ENCODE peak calls at places on chromosomes 1 and 21, in six cellular contexts. A, V, M, K, T and B are unnamed samples. For H3K4me1, the result is how much of the 10 kb centered on the place peaks cover.

GRCh38 chr21:45228171-45228641 is 59.5 kb downstream of the POFUT2 start:
- DNase-seq in A (peak), V (no peak), M (no peak), K (peak), T (no peak), B (no peak)

GRCh38 chr1:59272507-59272906 is 24.4 kb upstream of the FGGY start:
- DNase-seq in A (no peak), V (no peak), M (no peak), K (peak), T (no peak), B (no peak)

GRCh38 chr21:46159390-46159789 is 4.0 kb upstream of the FTCD start:
- DNase-seq in A (no peak), V (peak), M (no peak), K (no peak), T (peak), B (peak)

GRCh38 chr1:172723251-172723650 is 64.3 kb downstream of the FASLG start:
- DNase-seq in A (no peak), V (no peak), M (no peak), K (no peak), T (no peak), B (no peak)

GRCh38 chr1:228000836-228001563 is 5.8 kb upstream of the WNT3A start:
- DNase-seq in A (no peak), V (no peak), M (peak), K (no peak), T (no peak), B (no peak)

GRCh38 chr1:202796670-202797069 is 11.6 kb downstream of the KDM5B start:
- DNase-seq in A (no peak), V (no peak), M (no peak), K (no peak), T (no peak), B (no peak)

GRCh38 chr1:76390451-76390850 is 315.9 kb downstream of the ST6GALNAC3 start:
- DNase-seq in A (no peak), V (no peak), M (no peak), K (no peak), T (no peak), B (no peak)

GRCh38 chr1:6102227-6102845 is 56.6 kb downstream of the KCNAB2 start:
- DNase-seq in A (peak), V (no peak), M (no peak), K (no peak), T (no peak), B (no peak)

GRCh38 chr1:17895986-17896385 is 140.9 kb downstream of the ACTL8 start:
- DNase-seq in A (no peak), V (no peak), M (no peak), K (no peak), T (no peak), B (no peak)

GRCh38 chr1:11793819-11794218 is 11.9 kb downstream of the MTHFR start:
- DNase-seq in A (no peak), V (no peak), M (no peak), K (no peak), T (no peak), B (no peak)

GRCh38 chr1:58966103-58966916 is 182.5 kb upstream of the JUN start:
- DNase-seq in A (no peak), V (no peak), M (no peak), K (no peak), T (no peak), B (no peak)

GRCh38 chr21:46142581-46143473 is 12.6 kb downstream of the FTCD start:
- DNase-seq in A (peak), V (no peak), M (no peak), K (no peak), T (no peak), B (peak)

GRCh38 chr1:154812911-154813816 is 56.9 kb downstream of the KCNN3 start:
- DNase-seq in A (no peak), V (peak), M (no peak), K (no peak), T (no peak), B (peak)

GRCh38 chr1:231750818-231751623 is 124.4 kb downstream of the DISC1 start:
- DNase-seq in A (no peak), V (no peak), M (no peak), K (no peak), T (no peak), B (no peak)

GRCh38 chr1:205648212-205648910 is 16.6 kb upstream of the ELK4 start:
- DNase-seq in A (no peak), V (peak), M (no peak), K (no peak), T (no peak), B (no peak)

GRCh38 chr1:243291287-243291686 is 35.4 kb downstream of the SDCCAG8 start:
- DNase-seq in A (no peak), V (no peak), M (no peak), K (no peak), T (no peak), B (no peak)

GRCh38 chr1:56904706-56905105 is 50.1 kb downstream of the C8A start:
- DNase-seq in A (no peak), V (no peak), M (no peak), K (no peak), T (no peak), B (no peak)

GRCh38 chr1:10257851-10258250 is 47.5 kb downstream of the KIF1B start:
- DNase-seq in A (no peak), V (no peak), M (no peak), K (no peak), T (peak), B (no peak)

GRCh38 chr1:153683853-153684252 is 5.4 kb downstream of the NPR1 start:
- DNase-seq in A (no peak), V (no peak), M (no peak), K (no peak), T (no peak), B (no peak)

GRCh38 chr1:15088146-15089025 is 65.2 kb upstream of the TMEM51 start:
- DNase-seq in A (no peak), V (no peak), M (no peak), K (no peak), T (no peak), B (no peak)

GRCh38 chr1:31714442-31715096 is 10.8 kb upstream of the COL16A1 start:
- DNase-seq in A (peak), V (peak), M (peak), K (peak), T (peak), B (peak)

GRCh38 chr1:3459940-3460652 is 5.6 kb downstream of the ARHGEF16 start:
- DNase-seq in A (peak), V (no peak), M (peak), K (no peak), T (peak), B (no peak)

GRCh38 chr1:3645247-3645646 is 4.7 kb downstream of the WRAP73 start:
- DNase-seq in A (no peak), V (no peak), M (no peak), K (no peak), T (no peak), B (no peak)

GRCh38 chr1:59718064-59718988 is 96.4 kb upstream of the HOOK1 start:
- DNase-seq in A (no peak), V (peak), M (no peak), K (no peak), T (no peak), B (no peak)

GRCh38 chr1:9181990-9182783 is 52.4 kb upstream of the H6PD start:
- DNase-seq in A (peak), V (peak), M (peak), K (no peak), T (peak), B (peak)

GRCh38 chr1:212981025-212981495 is 30.7 kb downstream of the VASH2 start:
- DNase-seq in A (peak), V (no peak), M (peak), K (no peak), T (no peak), B (no peak)

GRCh38 chr1:205928256-205928655 is 15.0 kb downstream of the SLC26A9 start:
- DNase-seq in A (no peak), V (no peak), M (no peak), K (no peak), T (no peak), B (no peak)

GRCh38 chr1:212814989-212815388 is 23.3 kb downstream of the TATDN3 start:
- DNase-seq in A (no peak), V (no peak), M (peak), K (no peak), T (no peak), B (peak)

GRCh38 chr1:226977288-226977972 is 37.3 kb downstream of the COQ8A start:
- DNase-seq in A (no peak), V (no peak), M (no peak), K (no peak), T (no peak), B (peak)

GRCh38 chr1:31588751-31589515 is 12.6 kb downstream of the TINAGL1 start:
- DNase-seq in A (peak), V (peak), M (no peak), K (no peak), T (peak), B (peak)

GRCh38 chr1:115929846-115930245 is 46.5 kb upstream of the SLC22A15 start:
- DNase-seq in A (no peak), V (no peak), M (no peak), K (no peak), T (no peak), B (no peak)

GRCh38 chr1:41902125-41902524 is 16.6 kb downstream of the HIVEP3 start:
- DNase-seq in A (peak), V (no peak), M (no peak), K (no peak), T (no peak), B (no peak)

GRCh38 chr1:33347650-33347992 is 26.7 kb upstream of the A3GALT2 start:
- DNase-seq in A (peak), V (no peak), M (no peak), K (no peak), T (peak), B (peak)

GRCh38 chr21:26842300-26842699 is 2.9 kb downstream of the ADAMTS1 start:
- DNase-seq in A (no peak), V (no peak), M (no peak), K (no peak), T (no peak), B (no peak)

GRCh38 chr21:26840912-26841311 is 4.3 kb downstream of the ADAMTS1 start:
- DNase-seq in A (peak), V (no peak), M (peak), K (peak), T (no peak), B (no peak)

GRCh38 chr21:26842976-26843911 is 2.0 kb downstream of the ADAMTS1 start:
- DNase-seq in A (peak), V (peak), M (peak), K (peak), T (peak), B (peak)

GRCh38 chr21:26837539-26837938 is 7.7 kb downstream of the ADAMTS1 start:
- DNase-seq in A (no peak), V (no peak), M (no peak), K (no peak), T (no peak), B (no peak)

GRCh38 chr21:26840206-26840605 is 5.0 kb downstream of the ADAMTS1 start:
- DNase-seq in A (no peak), V (no peak), M (no peak), K (no peak), T (no peak), B (no peak)
- H3K4me3 ChIP-seq in A (peak), V (no peak), M (no peak), K (peak), T (no peak), B (no peak)

GRCh38 chr21:42009018-42009830 is 936 bp downstream of the ZBTB21 start:
- DNase-seq in A (peak), V (peak), M (peak), K (peak), T (peak), B (peak)
- TF ChIP-seq CTCF in A (peak), V (peak), M (peak), K (no peak), T (peak), B (no peak)

DNA sequence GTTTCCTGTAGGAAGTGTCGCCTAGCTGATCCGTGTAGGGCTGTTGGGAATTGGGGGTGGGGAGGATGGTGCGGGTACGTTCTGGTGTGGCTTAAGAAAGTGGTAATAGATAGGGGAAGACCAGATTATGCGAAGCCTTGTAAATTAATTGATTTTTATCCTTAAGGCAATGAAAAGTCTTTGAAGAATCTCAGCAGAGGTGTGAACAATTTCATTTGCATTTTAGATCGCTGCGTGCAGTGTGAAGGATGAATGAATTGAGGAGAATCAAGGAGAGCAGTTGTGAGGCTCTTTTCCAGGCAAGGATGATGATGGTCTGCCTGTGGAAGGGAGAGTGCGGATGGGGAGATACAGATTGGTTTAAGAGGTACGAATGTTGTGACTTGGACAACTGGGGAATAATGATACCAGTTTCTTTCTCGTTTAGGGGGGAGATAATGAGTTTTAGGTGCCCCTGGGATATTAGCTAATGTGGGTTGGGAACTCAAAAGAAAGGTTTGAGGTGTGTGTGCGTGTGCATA is 813 bp upstream of the DEDD start:
- DNase-seq in A (no peak), V (no peak), M (no peak), K (no peak), T (no peak), B (no peak)
- H3K4me1 ChIP-seq in A (half or more), V (under half), M (under half), K (under half), T (under half), B (under half)

GRCh38 chr1:110347182-110347893 is 8.2 kb downstream of the RBM15 start:
- DNase-seq in A (no peak), V (no peak), M (no peak), K (no peak), T (no peak), B (no peak)

GRCh38 chr1:110345480-110345879 is 6.3 kb downstream of the RBM15 start:
- DNase-seq in A (no peak), V (no peak), M (no peak), K (no peak), T (no peak), B (no peak)

GRCh38 chr1:110348050-110348449 is 8.9 kb downstream of the RBM15 start:
- DNase-seq in A (no peak), V (no peak), M (no peak), K (no peak), T (no peak), B (no peak)

GRCh38 chr1:110348771-110349170 is 9.6 kb downstream of the RBM15 start:
- DNase-seq in A (no peak), V (no peak), M (no peak), K (no peak), T (no peak), B (no peak)

GRCh38 chr1:110346690-110347089 is 7.5 kb downstream of the RBM15 start:
- DNase-seq in A (no peak), V (peak), M (no peak), K (no peak), T (no peak), B (no peak)
- H3K4me3 ChIP-seq in A (peak), V (peak), M (no peak), K (no peak), T (no peak), B (no peak)

GRCh38 chr1:43285269-43285986 is at the start of gene C1orf210:
- DNase-seq in A (no peak), V (peak), M (peak), K (no peak), T (peak), B (no peak)
- TF ChIP-seq CTCF in A (no peak), V (peak), M (peak), K (no peak), T (peak), B (no peak)

GRCh38 chr1:28306550-28306949 is 22.3 kb upstream of the MED18 start:
- DNase-seq in A (no peak), V (no peak), M (no peak), K (no peak), T (no peak), B (no peak)

GRCh38 chr1:28313710-28314510 is 14.9 kb upstream of the MED18 start:
- DNase-seq in A (peak), V (no peak), M (peak), K (peak), T (peak), B (no peak)

GRCh38 chr1:28309702-28310101 is 19.1 kb upstream of the MED18 start:
- DNase-seq in A (no peak), V (no peak), M (no peak), K (no peak), T (no peak), B (no peak)

DNA sequence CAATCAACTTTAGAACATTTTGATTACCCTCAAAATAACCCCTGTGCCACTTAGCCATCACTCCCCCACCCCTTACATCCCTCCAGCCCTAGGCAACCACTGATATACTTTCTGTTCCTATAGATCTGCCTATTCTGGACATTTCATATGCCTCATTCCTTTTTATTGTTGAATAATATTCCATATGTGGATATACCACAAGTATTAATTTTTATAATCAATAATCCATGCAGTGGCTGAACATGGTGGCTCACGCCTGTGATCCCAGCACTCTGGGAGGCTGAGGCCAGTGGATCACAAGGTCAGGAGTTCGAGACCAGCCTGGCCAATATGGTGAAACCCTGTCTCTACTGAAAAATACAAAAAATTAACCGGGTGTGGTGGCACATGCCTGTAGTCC is 20.1 kb upstream of the MED18 start:
- DNase-seq in A (no peak), V (no peak), M (no peak), K (no peak), T (no peak), B (no peak)
- H3K4me1 ChIP-seq in A (under half), V (under half), M (under half), K (under half), T (under half), B (under half)